ENCODE peak calls at places on chromosomes 4 and X, in four cellular contexts. L, R, P and S are unnamed samples.

GRCh38 chrX:153610834-153611209 is 11.9 kb upstream of the CCNQ start:
- DNase-seq in L (no peak), R (no peak), P (no peak), S (no peak)

GRCh38 chr4:37793562-37793961 is 32.9 kb upstream of the PGM2 start:
- DNase-seq in L (no peak), R (no peak), P (no peak), S (no peak)

GRCh38 chr4:163404570-163404969 is 60.9 kb downstream of the NPY5R start:
- DNase-seq in L (no peak), R (no peak), P (no peak), S (no peak)

GRCh38 chrX:111095974-111096870 is at the start of gene PAK3:
- DNase-seq in L (no peak), R (no peak), P (no peak), S (peak)

GRCh38 chr4:155248002-155248896 is 39.8 kb downstream of the NPY2R start:
- DNase-seq in L (no peak), R (no peak), P (no peak), S (no peak)

GRCh38 chr4:107255114-107255513 is 219.0 kb upstream of the DKK2 start:
- DNase-seq in L (no peak), R (no peak), P (no peak), S (no peak)

GRCh38 chr4:99759346-99759984 is 57.2 kb upstream of the DAPP1 start:
- DNase-seq in L (no peak), R (no peak), P (no peak), S (no peak)

GRCh38 chr4:183349673-183350072 is 27.4 kb upstream of the CLDN24 start:
- DNase-seq in L (no peak), R (no peak), P (no peak), S (no peak)

GRCh38 chr4:1493540-1494287 is 87.5 kb upstream of the NKX1-1 start:
- DNase-seq in L (no peak), R (no peak), P (no peak), S (no peak)

GRCh38 chr4:76802546-76803021 is 95.4 kb downstream of the SOWAHB start:
- DNase-seq in L (peak), R (no peak), P (no peak), S (no peak)

GRCh38 chr4:7757501-7758443 is 181.9 kb downstream of the AFAP1 start:
- DNase-seq in L (no peak), R (no peak), P (no peak), S (no peak)

GRCh38 chrX:15781964-15782711 is 8.1 kb upstream of the ZRSR2 start:
- DNase-seq in L (no peak), R (peak), P (peak), S (no peak)

GRCh38 chr4:8311096-8312068 is 41.8 kb downstream of the HTRA3 start:
- DNase-seq in L (no peak), R (no peak), P (no peak), S (no peak)

GRCh38 chr4:108988514-108989195 is 225.8 kb upstream of the ETNPPL start:
- DNase-seq in L (no peak), R (no peak), P (no peak), S (no peak)

GRCh38 chrX:21963736-21964135 is 23.2 kb downstream of the SMS start:
- DNase-seq in L (no peak), R (no peak), P (no peak), S (no peak)

GRCh38 chr4:106365613-106366012 is 3.0 kb downstream of the GIMD1 start:
- DNase-seq in L (no peak), R (no peak), P (no peak), S (no peak)

GRCh38 chr4:112145326-112145819 is at the start of gene FAM241A:
- DNase-seq in L (peak), R (no peak), P (peak), S (peak)

GRCh38 chr4:24778427-24779225 is 16.7 kb upstream of the SOD3 start:
- DNase-seq in L (no peak), R (no peak), P (no peak), S (no peak)

GRCh38 chr4:147633113-147633512 is 15.9 kb downstream of the TMEM184C start:
- DNase-seq in L (no peak), R (no peak), P (no peak), S (no peak)

GRCh38 chr4:8607603-8608481 is 15.3 kb downstream of the CPZ start:
- DNase-seq in L (peak), R (no peak), P (peak), S (peak)

GRCh38 chr4:88522702-88523324 is 763 bp downstream of the PYURF start:
- DNase-seq in L (peak), R (no peak), P (peak), S (peak)

GRCh38 chr4:118381902-118382301 is 29.1 kb upstream of the PRSS12 start:
- DNase-seq in L (no peak), R (no peak), P (no peak), S (no peak)

GRCh38 chr4:80521438-80521837 is 185.9 kb downstream of the CFAP299 start:
- DNase-seq in L (no peak), R (no peak), P (no peak), S (no peak)
- TF ChIP-seq TAF1 in L (no peak), R (no peak), P (no peak), S (no peak)

DNA sequence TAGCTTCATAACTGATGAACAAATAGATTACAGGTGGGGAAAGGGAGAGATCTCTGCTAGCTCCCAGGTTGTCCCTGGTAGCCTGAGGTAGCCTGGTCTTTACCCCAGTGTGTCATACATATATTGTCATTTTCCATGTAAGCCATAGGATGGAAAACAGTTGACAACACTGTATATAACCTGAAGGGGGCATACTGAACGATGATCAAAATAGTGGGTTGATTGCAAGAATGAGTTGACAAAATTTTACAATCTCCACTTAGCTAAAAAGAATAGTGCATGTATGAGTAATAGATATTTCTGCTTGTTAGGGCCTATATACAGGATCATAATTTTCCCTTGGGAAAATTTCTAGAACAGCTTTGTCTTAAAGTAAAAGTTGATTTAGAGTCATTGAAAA is 304.1 kb upstream of the HAND2 start:
- DNase-seq in L (no peak), R (no peak), P (no peak), S (no peak)
- TF ChIP-seq TAF1 in L (no peak), R (no peak), P (no peak), S (no peak)

GRCh38 chr4:172927096-172927495 is 241.5 kb upstream of the GALNT7 start:
- DNase-seq in L (no peak), R (no peak), P (no peak), S (no peak)
- TF ChIP-seq TAF1 in L (no peak), R (no peak), P (no peak), S (no peak)

GRCh38 chrX:154918060-154918483 is 31.9 kb downstream of the F8A1 start:
- DNase-seq in L (peak), R (peak), P (peak), S (peak)
- TF ChIP-seq TAF1 in L (no peak), R (no peak), P (no peak), S (no peak)

GRCh38 chr4:172985552-172985951 is 183.1 kb upstream of the GALNT7 start:
- DNase-seq in L (no peak), R (no peak), P (no peak), S (no peak)
- TF ChIP-seq TAF1 in L (no peak), R (no peak), P (no peak), S (no peak)

DNA sequence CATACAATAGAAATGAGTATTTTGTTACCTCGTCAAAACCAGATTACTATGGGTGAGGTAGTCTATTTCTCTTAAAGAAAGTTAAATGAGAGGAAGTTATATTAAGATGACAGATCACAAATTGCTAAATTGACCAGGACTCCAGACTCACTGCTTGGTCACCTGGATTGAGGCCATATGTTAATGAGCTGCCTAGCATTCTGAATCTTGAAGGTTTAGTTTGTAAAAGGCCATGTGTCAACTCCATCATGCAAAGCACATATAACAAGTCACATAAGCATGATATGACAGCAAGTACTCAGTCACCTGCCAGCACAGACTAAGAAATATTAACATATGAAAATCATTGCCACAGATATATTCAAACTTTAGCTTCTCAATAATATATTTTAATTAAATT is 72.6 kb downstream of the EPHA5 start:
- DNase-seq in L (no peak), R (no peak), P (no peak), S (no peak)
- TF ChIP-seq TAF1 in L (no peak), R (no peak), P (no peak), S (no peak)

DNA sequence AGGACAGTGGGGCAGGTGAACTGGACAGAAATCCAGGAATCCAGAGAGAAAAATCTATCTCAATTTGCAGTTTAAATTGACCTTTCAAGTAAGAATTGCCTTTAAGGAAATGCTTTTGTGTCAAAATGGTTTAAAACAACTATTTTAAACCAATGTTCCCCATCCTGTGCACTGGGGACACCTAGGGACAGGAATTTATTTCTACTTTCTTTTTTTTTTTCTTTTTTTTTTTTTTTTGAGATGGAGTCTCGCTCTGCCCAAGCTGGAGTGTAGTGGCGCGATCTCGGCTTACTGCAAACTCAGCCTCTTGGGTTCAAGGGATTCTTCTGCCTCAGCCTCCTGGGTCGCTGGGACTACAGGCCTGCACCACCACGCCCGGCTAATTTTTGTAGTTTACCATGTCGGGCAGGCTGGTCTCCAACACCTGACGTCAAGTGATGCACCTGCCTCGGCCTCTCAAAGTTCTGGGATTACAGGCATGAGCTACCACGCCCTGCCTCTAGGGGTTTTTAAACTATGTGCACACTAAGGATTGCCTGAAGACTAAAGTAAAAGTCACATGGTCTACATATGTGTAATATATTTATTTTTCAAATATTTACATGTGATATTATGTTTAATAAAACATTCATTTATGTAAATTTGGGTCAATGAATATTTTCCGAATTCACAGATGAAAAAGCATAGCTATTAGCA is 1213.4 kb downstream of the STIM2 start:
- DNase-seq in L (no peak), R (no peak), P (no peak), S (no peak)
- TF ChIP-seq TAF1 in L (no peak), R (no peak), P (no peak), S (no peak)

GRCh38 chr4:145436793-145437192 is 44.9 kb upstream of the SMAD1 start:
- DNase-seq in L (no peak), R (no peak), P (no peak), S (no peak)
- TF ChIP-seq TAF1 in L (no peak), R (no peak), P (no peak), S (no peak)

GRCh38 chr4:185716008-185716976 is 95.7 kb downstream of the SORBS2 start:
- DNase-seq in L (no peak), R (no peak), P (no peak), S (peak)
- TF ChIP-seq TAF1 in L (no peak), R (no peak), P (no peak), S (no peak)

GRCh38 chr4:150297861-150298474 is 219.7 kb downstream of the DCLK2 start:
- DNase-seq in L (peak), R (peak), P (no peak), S (peak)
- TF ChIP-seq TAF1 in L (no peak), R (no peak), P (no peak), S (no peak)